ENCODE peak calls at places on chromosomes 16 and 17, in ten cellular contexts. T is left colon; S is activated CD8-positive, alpha-beta memory T cell treated with anti-CD3 and anti-CD28 coated beads for 48 hours; J is stimulated activated CD4-positive, alpha-beta T cell treated with anti-CD3 and anti-CD28 coated beads, TNF-alpha, amount 100 ng/mL, for 1 hour; C is OCI-LY7; H is lung; Q is activated CD4-positive, CD25-positive, alpha-beta regulatory T cell; L is A549; I is CD8-positive, alpha-beta T cell; W is fibroblast of lung. N is an unnamed sample.

GRCh38 chr16:48321307-48322036 is 63.7 kb downstream of the SIAH1 start:
- DNase-seq in Q (no peak), L (no peak), H (no peak), C (no peak), J (no peak), T (no peak), I (no peak), S (no peak), W (peak; percentile 82), N (no peak)

GRCh38 chr17:54900457-54901229 is at the start of gene TOM1L1:
- DNase-seq in H (peak; percentile 80), Q (no peak), L (peak; percentile 89), C (no peak), I (no peak), W (peak; percentile 67), J (no peak), S (peak; percentile 2), T (peak; percentile 86), N (peak; percentile 83)

GRCh38 chr17:57294629-57295501 is 38.5 kb downstream of the MSI2 start:
- DNase-seq in Q (no peak), C (no peak), J (no peak), T (no peak), S (no peak), I (peak; percentile 52), H (no peak), W (peak; percentile 74), L (peak; percentile 44), N (peak; percentile 46)

GRCh38 chr16:910181-910580 is 60.6 kb downstream of the LMF1 start:
- DNase-seq in J (no peak), H (no peak), S (no peak), L (no peak), T (no peak), C (no peak), W (no peak), Q (no peak), I (no peak), N (no peak)

GRCh38 chr16:46916980-46917379 is 32.8 kb downstream of the GPT2 start:
- DNase-seq in C (peak; percentile 37), S (no peak), J (no peak), H (no peak), T (no peak), W (no peak), I (no peak), Q (no peak), L (peak; percentile 25), N (no peak)

GRCh38 chr17:63099420-63099819 is 133.4 kb downstream of the TANC2 start:
- DNase-seq in S (no peak), H (no peak), Q (no peak), I (no peak), C (no peak), L (no peak), J (no peak), T (no peak), W (no peak), N (no peak)

GRCh38 chr17:65219124-65219523 is 82.0 kb downstream of the RGS9 start:
- DNase-seq in J (no peak), Q (no peak), I (no peak), S (no peak), H (no peak), C (no peak), T (no peak), L (no peak), W (no peak), N (no peak)

GRCh38 chr16:82027629-82028035 is 7.4 kb upstream of the HSD17B2 start:
- DNase-seq in H (no peak), I (no peak), T (no peak), S (no peak), W (no peak), L (no peak), J (no peak), C (no peak), Q (no peak), N (no peak)

GRCh38 chr17:45425125-45425983 is 7.3 kb downstream of the ARHGAP27 start:
- DNase-seq in S (no peak), J (no peak), L (peak; percentile 97), C (no peak), I (no peak), H (peak; percentile 73), T (peak; percentile 95), Q (no peak), W (peak; percentile 62), N (peak; percentile 80)

GRCh38 chr16:88870608-88871348 is 4.3 kb upstream of the PABPN1L start:
- DNase-seq in Q (no peak), H (no peak), L (no peak), I (no peak), C (no peak), T (peak; percentile 39), S (no peak), W (no peak), J (no peak), N (no peak)

GRCh38 chr16:6753553-6753952 is 579.1 kb upstream of the RBFOX1 start:
- DNase-seq in T (no peak), Q (no peak), L (no peak), J (no peak), H (no peak), S (no peak), W (no peak), C (no peak), I (no peak), N (no peak)

GRCh38 chr17:39754958-39755549 is 17.3 kb downstream of the GRB7 start:
- DNase-seq in W (no peak), C (peak; percentile 57), J (no peak), L (no peak), I (no peak), S (no peak), T (no peak), H (no peak), Q (no peak), N (no peak)

GRCh38 chr17:17447264-17447663 is 29.5 kb upstream of the MED9 start:
- DNase-seq in L (no peak), Q (no peak), I (no peak), T (no peak), S (no peak), C (no peak), H (no peak), W (no peak), J (no peak), N (no peak)

GRCh38 chr16:55559233-55559632 is 7.3 kb upstream of the CAPNS2 start:
- DNase-seq in T (no peak), Q (no peak), S (no peak), C (no peak), J (no peak), I (no peak), L (no peak), W (peak; percentile 71), H (no peak), N (no peak)

GRCh38 chr17:74299618-74300009 is 25.6 kb downstream of the DNAI2 start:
- DNase-seq in C (no peak), L (no peak), H (no peak), I (no peak), S (no peak), Q (no peak), J (no peak), W (no peak), T (no peak), N (no peak)

GRCh38 chr16:86608301-86608747 is 30.0 kb downstream of the FOXL1 start:
- DNase-seq in H (no peak), J (no peak), W (no peak), T (no peak), L (no peak), Q (no peak), C (no peak), S (no peak), I (no peak), N (no peak)

GRCh38 chr17:73841431-73842060 is 197.3 kb upstream of the SDK2 start:
- DNase-seq in H (no peak), C (peak; percentile 58), J (no peak), Q (no peak), W (no peak), I (no peak), S (no peak), L (peak; percentile 54), T (no peak), N (no peak)

GRCh38 chr17:5422505-5422904 is 2.5 kb downstream of the RPAIN start:
- DNase-seq in L (peak; percentile 50), J (no peak), Q (no peak), I (no peak), H (no peak), C (no peak), W (peak; percentile 78), T (no peak), S (no peak), N (no peak)

GRCh38 chr17:67442787-67443624 is 65.9 kb downstream of the PITPNC1 start:
- DNase-seq in S (no peak), T (no peak), C (no peak), J (no peak), Q (no peak), W (peak; percentile 32), L (no peak), H (no peak), I (no peak), N (no peak)

GRCh38 chr16:81457326-81458133 is 12.9 kb downstream of the CMIP start:
- DNase-seq in T (no peak), S (no peak), C (no peak), Q (no peak), H (no peak), I (no peak), L (peak; percentile 95), W (peak; percentile 80), J (no peak), N (no peak)

GRCh38 chr16:9901-10665 is 43.3 kb downstream of the POLR3K start:
- DNase-seq in H (no peak), J (no peak), I (peak; percentile 25), L (no peak), C (no peak), W (no peak), T (peak; percentile 19), Q (no peak), S (no peak), N (no peak)

GRCh38 chr17:27240802-27241155 is 53.1 kb upstream of the WSB1 start:
- DNase-seq in W (no peak), J (no peak), I (no peak), S (no peak), Q (no peak), L (no peak), C (no peak), T (no peak), H (no peak), N (no peak)

GRCh38 chr17:16363749-16364536 is 10.7 kb upstream of the CENPV start:
- DNase-seq in L (peak; percentile 83), J (peak; percentile 49), Q (peak; percentile 58), H (peak; percentile 77), T (peak; percentile 56), I (peak; percentile 77), W (peak; percentile 52), C (peak; percentile 87), S (no peak), N (peak; percentile 77)

N was measured in left ventricle myocardium superior.